ENCODE peak calls at places on chromosome 2, in nine cellular contexts. E is A549, T is H1, Z is HCT116, Y is SK-N-SH, J is K562, W is GM12878, M is endothelial cell of umbilical vein, V is HepG2. L is an unnamed sample.

GRCh38 chr2:201233192-201234166 is 26.9 kb upstream of the CASP8 start:
- DNase-seq in T (peak; percentile 27), J (peak; percentile 80), Y (no peak), V (peak; percentile 96), E (peak; percentile 79), M (no peak), W (peak; percentile 91), Z (peak; percentile 83), L (peak; percentile 97)

GRCh38 chr2:217903859-217904613 is 98.8 kb downstream of the TNS1 start:
- DNase-seq in T (no peak), E (no peak), Z (no peak), V (peak; percentile 71), W (no peak), J (no peak), Y (peak; percentile 76), M (peak; percentile 89), L (no peak)

GRCh38 chr2:37005118-37005868 is 39.0 kb upstream of the STRN start:
- DNase-seq in Y (peak; percentile 36), W (peak; percentile 64), J (peak; percentile 12), M (peak; percentile 58), V (peak; percentile 33), Z (no peak), T (peak; percentile 2), E (no peak), L (peak; percentile 49)

GRCh38 chr2:224160917-224161316 is 121.8 kb upstream of the SERPINE2 start:
- DNase-seq in V (no peak), W (no peak), Y (no peak), T (no peak), M (no peak), E (no peak), J (no peak), Z (no peak), L (no peak)

GRCh38 chr2:232438951-232439757 is 16.8 kb upstream of the ALPI start:
- DNase-seq in V (no peak), Z (no peak), Y (peak; percentile 70), T (no peak), M (peak; percentile 10), W (no peak), J (no peak), E (no peak), L (peak; percentile 56)

GRCh38 chr2:48569433-48569832 is 39.5 kb downstream of the STON1 start:
- DNase-seq in E (no peak), W (no peak), J (no peak), Z (no peak), M (peak; percentile 18), T (no peak), Y (no peak), V (no peak), L (no peak)

GRCh38 chr2:207012461-207012860 is 73.1 kb downstream of the CPO start:
- DNase-seq in E (no peak), T (no peak), Z (no peak), W (no peak), Y (no peak), J (no peak), V (no peak), M (peak; percentile 35), L (no peak)

GRCh38 chr2:37795938-37796337 is 124.5 kb upstream of the CDC42EP3 start:
- DNase-seq in E (no peak), M (no peak), T (no peak), Z (no peak), V (no peak), Y (no peak), J (no peak), W (no peak), L (no peak)

GRCh38 chr2:189798312-189799029 is 14.2 kb downstream of the PMS1 start:
- DNase-seq in W (peak; percentile 25), T (no peak), E (no peak), Y (peak; percentile 21), Z (peak; percentile 12), V (peak; percentile 24), J (no peak), M (peak; percentile 64), L (peak; percentile 43)

GRCh38 chr2:47518497-47519146 is 115.7 kb downstream of the MSH2 start:
- DNase-seq in V (no peak), J (no peak), M (no peak), T (no peak), E (no peak), Z (no peak), Y (no peak), W (no peak), L (peak; percentile 23)

GRCh38 chr2:205700331-205701132 is 18.2 kb downstream of the NRP2 start:
- DNase-seq in J (no peak), Y (no peak), E (peak; percentile 41), M (peak; percentile 80), V (peak; percentile 89), T (no peak), W (no peak), Z (no peak), L (peak; percentile 58)

GRCh38 chr2:184402381-184402780 is 195.9 kb upstream of the ZNF804A start:
- DNase-seq in Z (no peak), E (no peak), T (no peak), V (no peak), M (no peak), Y (no peak), W (no peak), J (no peak), L (no peak)

GRCh38 chr2:73488079-73488478 is 102.4 kb downstream of the ALMS1 start:
- DNase-seq in V (no peak), W (no peak), M (no peak), T (no peak), Y (no peak), E (no peak), Z (no peak), J (no peak), L (no peak)

GRCh38 chr2:73489053-73489452 is 103.4 kb downstream of the ALMS1 start:
- DNase-seq in V (no peak), J (no peak), W (peak; percentile 7), E (no peak), Z (no peak), M (no peak), Y (no peak), T (no peak), L (peak; percentile 70)

GRCh38 chr2:73487112-73487657 is 101.5 kb downstream of the ALMS1 start:
- DNase-seq in M (no peak), T (no peak), E (no peak), Z (no peak), W (no peak), J (no peak), V (no peak), Y (no peak), L (no peak)
- H3K4me3 ChIP-seq in M (no peak overlapping the region), T (no peak overlapping the region), E (no peak overlapping the region), Z (no peak overlapping the region), W (no peak overlapping the region), J (no peak overlapping the region), V (no peak overlapping the region), Y (no peak overlapping the region), L (no peak overlapping the region)

DNA sequence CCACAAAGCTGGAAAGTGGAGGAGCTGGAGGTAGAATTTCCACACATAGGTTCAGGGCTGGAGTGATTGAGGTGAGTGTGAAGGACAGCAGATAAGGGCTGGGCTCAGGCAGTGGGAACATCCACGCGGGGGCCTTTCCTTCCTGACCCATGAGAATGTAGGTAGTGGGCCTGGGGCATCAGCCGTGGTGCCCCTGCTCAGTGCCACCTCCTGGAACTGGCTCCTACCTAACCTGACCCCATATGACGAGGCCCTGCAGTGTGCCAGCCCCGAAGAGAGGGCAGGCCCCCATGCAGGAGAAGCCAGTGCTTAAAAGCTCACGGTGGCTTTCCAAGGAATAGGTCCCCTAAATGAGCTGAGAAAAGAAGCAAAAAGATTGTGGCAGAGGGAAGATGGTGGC is 66.2 kb downstream of the HS6ST1 start:
- DNase-seq in T (no peak), W (no peak), Z (no peak), Y (no peak), M (no peak), J (no peak), E (no peak), V (no peak), L (no peak)
- TF ChIP-seq MAX in T (no peak), W (no peak), Z (no peak), Y (no peak), M (no peak), J (no peak), E (no peak), V (no peak), L (no peak)

DNA sequence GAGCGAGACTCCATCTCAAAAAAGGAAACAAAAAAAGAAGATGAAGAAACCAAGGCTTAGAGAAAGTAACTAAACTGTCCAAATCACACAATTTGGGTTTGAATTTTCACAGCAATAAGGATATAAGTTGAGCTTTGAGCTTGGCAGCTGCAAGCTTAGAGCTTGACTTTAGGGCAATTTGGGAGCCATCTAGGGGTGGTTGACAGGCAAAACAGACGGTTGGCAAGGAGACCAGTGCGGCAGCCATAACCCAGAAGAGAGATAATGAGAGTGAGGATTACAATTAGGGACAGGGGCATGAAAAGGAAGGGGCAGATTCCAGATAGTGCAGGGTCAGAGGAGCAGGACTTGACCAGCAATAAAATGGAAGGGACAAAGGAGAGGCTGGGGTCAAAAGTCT is 382.2 kb upstream of the HNRNPA3 start:
- DNase-seq in W (no peak), Y (peak; percentile 51), V (peak; percentile 12), Z (no peak), M (no peak), E (no peak), J (peak; percentile 20), T (no peak), L (peak; percentile 36)
- TF ChIP-seq CTCF in W (peak; percentile 21), Y (peak; percentile 11), V (peak; percentile 18), Z (no peak), M (no peak), E (no peak), J (peak; percentile 38), T (peak; percentile 38), L (no peak)

GRCh38 chr2:15836134-15836941 is 104.0 kb upstream of the MYCN start:
- DNase-seq in Z (no peak), E (no peak), M (no peak), Y (no peak), J (no peak), V (no peak), T (no peak), W (no peak), L (no peak)

GRCh38 chr2:15839461-15840124 is 100.8 kb upstream of the MYCN start:
- DNase-seq in Z (no peak), Y (no peak), T (no peak), V (no peak), E (no peak), M (no peak), J (no peak), W (no peak), L (no peak)

GRCh38 chr2:15838481-15838880 is 101.9 kb upstream of the MYCN start:
- DNase-seq in Z (no peak), M (no peak), J (no peak), Y (no peak), W (no peak), V (no peak), E (no peak), T (no peak), L (no peak)

GRCh38 chr2:15834381-15835031 is 105.8 kb upstream of the MYCN start:
- DNase-seq in J (no peak), W (no peak), V (no peak), Z (no peak), E (no peak), Y (no peak), T (no peak), M (no peak), L (no peak)

GRCh38 chr2:15836942-15837610 is 103.3 kb upstream of the MYCN start:
- DNase-seq in M (no peak), Y (no peak), T (no peak), E (no peak), J (no peak), Z (no peak), V (no peak), W (no peak), L (no peak)
- H3K4me3 ChIP-seq in M (no peak overlapping the region), Y (no peak overlapping the region), T (no peak overlapping the region), E (no peak overlapping the region), J (no peak overlapping the region), Z (no peak overlapping the region), V (no peak overlapping the region), W (no peak overlapping the region), L (no peak overlapping the region)

GRCh38 chr2:221791840-221792239 is 219.7 kb upstream of the EPHA4 start:
- DNase-seq in W (no peak), Z (no peak), J (no peak), Y (no peak), V (no peak), T (no peak), M (peak; percentile 16), E (no peak), L (no peak)
- TF ChIP-seq MAX in W (no peak), Z (no peak), J (no peak), Y (no peak), V (no peak), T (no peak), M (no peak), E (no peak), L (no peak)